ENCODE peak calls at places on chromosomes 6 and 20, in nine cellular contexts. O is K562, P is body of pancreas, H is fibroblast of lung, W is MM.1S, R is H1, U is right lobe of liver, E is PC-9, J is upper lobe of left lung. L is an unnamed sample.
A peak's percentile ranks its signal among the peaks of the same experiment; 100 is the strongest.

GRCh38 chr20:61416546-61416945 is 164.5 kb downstream of the CDH4 start:
- DNase-seq in O (no peak), P (no peak), H (no peak), W (no peak), R (no peak), U (no peak), E (no peak), J (no peak), L (no peak)

GRCh38 chr6:31877651-31878161 is 1.1 kb downstream of the SLC44A4 start:
- DNase-seq in O (peak; percentile 26), P (peak; percentile 51), H (no peak), W (no peak), R (no peak), U (no peak), E (peak; percentile 61), J (no peak), L (no peak)

GRCh38 chr20:2470051-2470431 is 548 bp downstream of the SNRPB start:
- DNase-seq in O (peak; percentile 40), P (peak; percentile 34), H (peak; percentile 46), W (peak; percentile 53), R (no peak), U (peak; percentile 52), E (peak; percentile 29), J (no peak), L (peak; percentile 19)

GRCh38 chr20:64155258-64156135 is 8.8 kb upstream of the MYT1 start:
- DNase-seq in O (peak; percentile 31), P (no peak), H (no peak), W (no peak), R (no peak), U (no peak), E (no peak), J (peak; percentile 49), L (no peak)

GRCh38 chr20:635028-635427 is 18.0 kb downstream of the SRXN1 start:
- DNase-seq in O (no peak), P (no peak), H (no peak), W (no peak), R (no peak), U (no peak), E (no peak), J (no peak), L (no peak)

GRCh38 chr20:41392871-41393704 is 26.5 kb upstream of the EMILIN3 start:
- DNase-seq in O (no peak), P (no peak), H (peak; percentile 49), W (no peak), R (no peak), U (peak; percentile 29), E (peak; percentile 53), J (no peak), L (no peak)

GRCh38 chr6:169254456-169255316 is 1.0 kb upstream of the THBS2 start:
- DNase-seq in O (no peak), P (no peak), H (no peak), W (no peak), R (no peak), U (no peak), E (no peak), J (no peak), L (no peak)

GRCh38 chr6:111984516-111985201 is 69.2 kb upstream of the CCN6 start:
- DNase-seq in O (no peak), P (no peak), H (no peak), W (no peak), R (no peak), U (no peak), E (no peak), J (no peak), L (no peak)

GRCh38 chr20:19903168-19903676 is 113.9 kb upstream of the NAA20 start:
- DNase-seq in O (no peak), P (no peak), H (peak; percentile 84), W (peak; percentile 75), R (no peak), U (peak; percentile 27), E (no peak), J (no peak), L (no peak)

GRCh38 chr6:2429460-2429859 is 184.1 kb upstream of the GMDS start:
- DNase-seq in O (no peak), P (no peak), H (peak; percentile 11), W (no peak), R (no peak), U (no peak), E (no peak), J (no peak), L (no peak)

GRCh38 chr6:107713214-107713962 is 110.7 kb downstream of the SCML4 start:
- DNase-seq in O (no peak), P (no peak), H (no peak), W (no peak), R (no peak), U (no peak), E (no peak), J (no peak), L (no peak)

GRCh38 chr6:160030103-160030502 is 61.2 kb downstream of the IGF2R start:
- DNase-seq in O (no peak), P (peak; percentile 75), H (peak; percentile 97), W (no peak), R (peak; percentile 25), U (peak; percentile 84), E (peak; percentile 1), J (no peak), L (peak; percentile 89)

GRCh38 chr20:21101453-21102251 is 4.5 kb downstream of the LINC00237 start:
- DNase-seq in O (no peak), P (peak; percentile 18), H (no peak), W (no peak), R (no peak), U (peak; percentile 28), E (no peak), J (peak; percentile 87), L (no peak)

GRCh38 chr6:41881506-41881905 is 13.7 kb downstream of the USP49 start:
- DNase-seq in O (no peak), P (no peak), H (no peak), W (no peak), R (no peak), U (no peak), E (no peak), J (no peak), L (no peak)

GRCh38 chr6:140744648-140745320 is 1370.3 kb upstream of the CITED2 start:
- DNase-seq in O (no peak), P (no peak), H (peak; percentile 69), W (peak; percentile 91), R (no peak), U (no peak), E (peak; percentile 6), J (no peak), L (no peak)

GRCh38 chr6:45001663-45002062 is 326.5 kb upstream of the RUNX2 start:
- DNase-seq in O (no peak), P (no peak), H (no peak), W (peak; percentile 85), R (no peak), U (no peak), E (no peak), J (no peak), L (no peak)

GRCh38 chr6:116884530-116884929 is 7.5 kb downstream of the RFX6 start:
- DNase-seq in O (no peak), P (no peak), H (no peak), W (no peak), R (no peak), U (no peak), E (no peak), J (no peak), L (no peak)

GRCh38 chr6:149342525-149342924 is 25.0 kb downstream of the TAB2 start:
- DNase-seq in O (no peak), P (no peak), H (no peak), W (no peak), R (no peak), U (no peak), E (no peak), J (no peak), L (no peak)

GRCh38 chr20:14561733-14562132 is 224.3 kb upstream of the FLRT3 start:
- DNase-seq in O (no peak), P (no peak), H (peak; percentile 75), W (no peak), R (no peak), U (no peak), E (no peak), J (no peak), L (no peak)

GRCh38 chr6:33949877-33950831 is 146.4 kb upstream of the MLN start:
- DNase-seq in O (no peak), P (no peak), H (no peak), W (peak; percentile 41), R (no peak), U (no peak), E (no peak), J (peak; percentile 52), L (no peak)

DNA sequence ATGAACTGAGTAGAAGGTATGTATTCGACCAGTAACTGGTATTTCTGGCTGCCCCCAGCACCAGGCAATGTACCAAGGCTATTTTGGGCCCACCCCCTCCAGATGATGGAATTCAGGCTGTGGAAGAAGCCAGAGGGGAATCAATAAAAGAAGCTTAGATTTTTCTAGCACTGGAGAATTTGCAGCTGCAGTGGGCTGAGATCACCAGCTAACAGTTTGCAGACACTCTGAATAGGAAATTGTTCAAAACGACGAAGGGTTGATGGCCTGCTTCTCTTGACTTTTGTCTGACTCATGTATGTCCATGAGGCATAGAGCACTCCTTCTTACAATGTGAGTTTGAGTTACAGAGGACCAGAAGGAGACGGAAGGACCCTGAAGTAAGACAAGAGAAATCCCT is 32.4 kb upstream of the FBXO9 start:
- DNase-seq in O (no peak), P (no peak), H (peak; percentile 25), W (no peak), R (no peak), U (no peak), E (no peak), J (no peak), L (no peak)
- H3K4me3 ChIP-seq in O (no peak overlapping the region), P (no peak overlapping the region), H (no peak overlapping the region), W (no peak overlapping the region), R (no peak overlapping the region), U (no peak overlapping the region), E (no peak overlapping the region), J (no peak overlapping the region), L (no peak overlapping the region)

GRCh38 chr6:39203398-39203797 is 25.9 kb downstream of the KCNK5 start:
- DNase-seq in O (no peak), P (no peak), H (no peak), W (no peak), R (no peak), U (no peak), E (peak; percentile 85), J (no peak), L (no peak)
- H3K4me1 ChIP-seq in O (peaks cover 51% of the 10 kb centered on the region), P (peaks cover 99% of the 10 kb centered on the region), H (no peaks in the 10 kb centered on the region), W (no peaks in the 10 kb centered on the region), R (peaks cover 35% of the 10 kb centered on the region), U (no peaks in the 10 kb centered on the region), E (peaks cover 96% of the 10 kb centered on the region), J (peaks cover 19% of the 10 kb centered on the region), L (no peaks in the 10 kb centered on the region)

DNA sequence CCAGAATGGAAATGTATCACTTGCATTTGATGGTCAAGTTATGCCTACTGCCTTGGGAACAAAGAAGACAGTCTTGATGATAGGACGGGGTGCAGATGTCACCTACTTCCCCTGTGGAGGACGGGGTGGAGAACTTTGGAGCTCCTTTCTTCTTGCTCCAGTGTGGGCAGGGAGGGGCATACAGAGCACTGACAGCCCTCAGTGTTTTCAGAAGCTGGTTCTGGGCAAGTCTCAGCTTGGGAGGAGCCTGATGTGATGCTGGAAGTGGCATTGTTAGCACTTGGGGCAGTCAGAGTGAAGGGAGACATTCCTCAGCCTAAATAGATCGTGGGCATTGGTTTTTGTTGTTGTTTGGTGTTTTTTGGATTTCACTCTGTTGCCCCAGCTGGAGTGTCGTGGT is 59.7 kb downstream of the SYNJ2 start:
- DNase-seq in O (no peak), P (no peak), H (no peak), W (no peak), R (no peak), U (no peak), E (no peak), J (no peak), L (peak; percentile 12)
- H3K27ac ChIP-seq in O (peak overlapping the region; percentile 80), P (no peak overlapping the region), H (peak overlapping the region; percentile 96), W (no peak overlapping the region), R (no peak overlapping the region), U (no peak overlapping the region), E (peak overlapping the region; percentile 90), J (no peak overlapping the region), L (peak overlapping the region; percentile 97)

GRCh38 chr20:9319687-9320384 is 194.6 kb upstream of the LAMP5 start:
- DNase-seq in O (no peak), P (no peak), H (no peak), W (no peak), R (no peak), U (no peak), E (no peak), J (no peak), L (no peak)
- H3K4me3 ChIP-seq in O (no peak overlapping the region), P (no peak overlapping the region), H (no peak overlapping the region), W (no peak overlapping the region), R (no peak overlapping the region), U (no peak overlapping the region), E (no peak overlapping the region), J (no peak overlapping the region), L (no peak overlapping the region)

L was measured in gastrocnemius medialis.